ENCODE peak calls at places on chromosomes 2 and 18, in eight cellular contexts. O, L, Y, F, U, Q, Z and T are unnamed samples. For H3K4me1, the result is how much of the 10 kb centered on the place peaks cover.

GRCh38 chr2:19667085-19667484 is 234.7 kb downstream of the TTC32 start:
- DNase-seq in O (no peak), L (peak), Y (peak), F (no peak), U (no peak), Q (peak), Z (no peak), T (no peak)

GRCh38 chr2:11556101-11556806 is 22.4 kb downstream of the GREB1 start:
- DNase-seq in O (no peak), L (no peak), Y (no peak), F (peak), U (peak), Q (no peak), Z (no peak), T (no peak)

GRCh38 chr18:23826850-23827620 is 137.8 kb downstream of the LAMA3 start:
- DNase-seq in O (no peak), L (no peak), Y (peak), F (no peak), U (no peak), Q (no peak), Z (no peak), T (no peak)

GRCh38 chr2:236703906-236704305 is 134.3 kb downstream of the ACKR3 start:
- DNase-seq in O (no peak), L (no peak), Y (no peak), F (no peak), U (peak), Q (no peak), Z (no peak), T (no peak)

GRCh38 chr2:144466637-144467036 is 53.3 kb downstream of the ZEB2 start:
- DNase-seq in O (no peak), L (no peak), Y (no peak), F (no peak), U (no peak), Q (no peak), Z (no peak), T (no peak)

GRCh38 chr2:69577467-69578200 is 65.9 kb downstream of the AAK1 start:
- DNase-seq in O (no peak), L (no peak), Y (no peak), F (no peak), U (no peak), Q (peak), Z (no peak), T (no peak)

GRCh38 chr2:120541553-120541932 is 194.1 kb upstream of the GLI2 start:
- DNase-seq in O (no peak), L (peak), Y (no peak), F (no peak), U (no peak), Q (no peak), Z (no peak), T (no peak)

GRCh38 chr2:161120775-161121174 is 39.5 kb upstream of the TANK start:
- DNase-seq in O (no peak), L (no peak), Y (no peak), F (peak), U (no peak), Q (peak), Z (no peak), T (no peak)

GRCh38 chr2:161995553-161996016 is 78.4 kb downstream of the DPP4 start:
- DNase-seq in O (no peak), L (no peak), Y (no peak), F (no peak), U (no peak), Q (no peak), Z (no peak), T (no peak)

GRCh38 chr2:143300531-143300930 is 171.3 kb downstream of the ARHGAP15 start:
- DNase-seq in O (no peak), L (peak), Y (no peak), F (no peak), U (no peak), Q (no peak), Z (no peak), T (no peak)

GRCh38 chr2:130302164-130302886 is 40.4 kb upstream of the IMP4 start:
- DNase-seq in O (no peak), L (no peak), Y (no peak), F (peak), U (no peak), Q (no peak), Z (no peak), T (no peak)

GRCh38 chr2:151762694-151763093 is 28.4 kb upstream of the NEB start:
- DNase-seq in O (no peak), L (no peak), Y (no peak), F (no peak), U (no peak), Q (no peak), Z (no peak), T (no peak)

GRCh38 chr2:151758744-151759143 is 24.5 kb upstream of the NEB start:
- DNase-seq in O (no peak), L (no peak), Y (no peak), F (no peak), U (no peak), Q (no peak), Z (no peak), T (no peak)

GRCh38 chr2:151761193-151761592 is 26.9 kb upstream of the NEB start:
- DNase-seq in O (no peak), L (no peak), Y (no peak), F (no peak), U (no peak), Q (no peak), Z (no peak), T (no peak)

GRCh38 chr2:151760139-151760650 is 25.9 kb upstream of the NEB start:
- DNase-seq in O (no peak), L (no peak), Y (no peak), F (peak), U (no peak), Q (peak), Z (no peak), T (no peak)

DNA sequence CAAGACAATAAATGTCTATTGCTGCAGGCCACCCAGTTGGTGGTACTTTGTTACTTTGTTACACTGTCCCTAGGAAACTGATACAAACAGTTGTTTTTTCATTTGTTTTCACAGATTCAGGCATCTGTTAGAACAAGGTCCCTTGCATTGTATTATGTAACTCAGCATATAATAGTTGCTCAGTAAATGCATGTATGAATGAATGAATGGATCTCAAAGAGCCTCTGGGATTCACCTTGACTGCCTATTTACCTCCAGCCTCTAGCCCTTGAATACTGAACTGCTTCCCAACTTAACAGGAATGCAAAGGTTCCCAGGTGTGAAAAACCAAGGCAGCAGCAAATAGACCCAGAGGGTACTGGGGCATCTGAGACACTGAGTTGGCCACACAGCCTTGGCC is 27.4 kb upstream of the NEB start:
- DNase-seq in O (no peak), L (no peak), Y (no peak), F (no peak), U (no peak), Q (no peak), Z (no peak), T (no peak)
- H3K4me1 ChIP-seq in O (under half), L (under half), Y (under half), F (under half), U (under half), Q (under half), Z (under half), T (under half)

GRCh38 chr2:10454505-10454904 is 6.4 kb upstream of the ODC1 start:
- DNase-seq in O (peak), L (no peak), Y (no peak), F (no peak), U (peak), Q (no peak), Z (no peak), T (no peak)

GRCh38 chr2:10453899-10454298 is 5.8 kb upstream of the ODC1 start:
- DNase-seq in O (no peak), L (no peak), Y (no peak), F (no peak), U (no peak), Q (no peak), Z (no peak), T (no peak)

GRCh38 chr2:10451819-10452218 is 3.7 kb upstream of the ODC1 start:
- DNase-seq in O (no peak), L (no peak), Y (no peak), F (no peak), U (no peak), Q (no peak), Z (no peak), T (no peak)

GRCh38 chr2:10452956-10453885 is 5.1 kb upstream of the ODC1 start:
- DNase-seq in O (no peak), L (no peak), Y (no peak), F (no peak), U (no peak), Q (peak), Z (no peak), T (no peak)

DNA sequence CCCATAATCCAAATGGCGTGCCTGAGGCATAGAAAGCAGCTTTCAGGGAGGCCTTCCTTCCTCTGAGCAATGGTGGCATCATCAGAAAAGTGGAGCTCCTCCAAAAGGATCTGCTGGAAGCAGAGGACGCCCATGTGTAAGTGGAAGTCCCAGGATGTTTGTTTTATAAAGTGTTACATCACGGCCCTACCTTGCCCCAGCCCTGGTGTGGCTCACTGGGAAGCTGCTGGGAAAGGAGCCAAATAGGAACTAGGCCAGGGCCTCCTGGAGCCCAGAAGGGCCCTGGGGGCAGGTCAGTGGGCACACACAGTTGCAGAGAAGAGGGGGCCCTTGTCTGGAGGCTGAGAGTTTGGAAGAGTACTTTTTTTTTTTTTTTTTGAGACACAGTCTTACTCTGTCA is 4.2 kb upstream of the ODC1 start:
- DNase-seq in O (peak), L (peak), Y (peak), F (no peak), U (peak), Q (no peak), Z (no peak), T (peak)
- H3K27ac ChIP-seq in O (peak), L (no peak), Y (peak), F (no peak), U (no peak), Q (no peak), Z (peak), T (no peak)

GRCh38 chr2:38748857-38749804 is 2.0 kb downstream of the SRSF7 start:
- DNase-seq in O (no peak), L (no peak), Y (no peak), F (no peak), U (no peak), Q (no peak), Z (no peak), T (no peak)

GRCh38 chr2:38747007-38747424 is 4.1 kb downstream of the SRSF7 start:
- DNase-seq in O (no peak), L (no peak), Y (no peak), F (no peak), U (no peak), Q (no peak), Z (no peak), T (no peak)

GRCh38 chr2:38747819-38748218 is 3.3 kb downstream of the SRSF7 start:
- DNase-seq in O (no peak), L (no peak), Y (no peak), F (no peak), U (no peak), Q (no peak), Z (no peak), T (no peak)

GRCh38 chr2:38750011-38750792 is 959 bp downstream of the SRSF7 start:
- DNase-seq in O (peak), L (peak), Y (peak), F (no peak), U (peak), Q (no peak), Z (peak), T (peak)

GRCh38 chr2:38748391-38748790 is 2.8 kb downstream of the SRSF7 start:
- DNase-seq in O (no peak), L (no peak), Y (no peak), F (no peak), U (no peak), Q (no peak), Z (no peak), T (no peak)
- H3K4me1 ChIP-seq in O (under half), L (under half), Y (under half), F (under half), U (under half), Q (under half), Z (under half), T (under half)

DNA sequence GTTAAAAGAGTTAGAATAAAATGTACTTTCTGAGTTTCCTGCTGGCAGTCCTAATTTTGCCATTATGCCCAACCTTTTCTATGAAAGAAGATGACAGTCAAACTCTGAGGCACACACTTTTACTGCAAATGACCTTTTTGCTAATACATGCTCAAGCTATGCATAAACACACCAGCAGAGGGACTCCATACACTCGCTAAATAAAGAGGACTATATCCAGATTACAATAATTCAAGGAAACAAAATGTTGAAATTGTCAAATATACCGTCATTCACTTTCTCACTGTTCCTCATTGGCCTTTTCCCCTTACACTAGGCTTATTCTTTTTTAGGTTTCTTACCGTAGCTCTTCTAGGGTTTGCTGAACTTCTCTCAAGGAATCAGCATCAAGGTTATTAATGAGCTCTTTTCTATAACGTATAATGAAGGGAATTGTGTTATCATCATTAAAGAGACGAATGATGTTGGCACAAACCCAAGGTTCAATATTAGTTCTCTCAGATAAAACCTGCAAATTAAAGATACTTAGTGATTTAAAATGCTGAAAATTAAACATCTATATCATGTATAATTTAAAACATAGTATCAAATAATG is 25.7 kb downstream of the SRBD1 start:
- DNase-seq in O (no peak), L (peak), Y (peak), F (no peak), U (no peak), Q (peak), Z (no peak), T (no peak)
- H3K27ac ChIP-seq in O (no peak), L (no peak), Y (no peak), F (no peak), U (no peak), Q (no peak), Z (no peak), T (no peak)

DNA sequence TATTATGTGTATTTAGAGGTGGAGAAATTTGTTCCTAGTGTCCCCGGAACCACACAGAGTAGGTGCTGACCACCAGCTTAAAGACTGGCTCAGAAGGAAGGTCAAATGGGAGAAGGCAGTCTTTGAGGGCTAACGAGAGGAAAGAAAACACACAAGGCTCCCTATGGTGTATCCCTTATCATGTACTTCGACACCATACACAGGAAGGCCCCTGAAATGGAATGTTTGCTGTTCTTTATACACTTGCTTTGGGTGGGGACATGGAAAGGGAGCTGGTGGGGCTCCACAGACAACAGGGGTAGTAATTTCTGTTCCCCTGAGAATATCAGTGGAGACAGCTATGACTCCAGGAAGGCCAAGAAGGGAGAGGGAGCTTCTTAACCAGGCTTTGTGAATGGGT is 6.0 kb downstream of the EPAS1 start:
- DNase-seq in O (no peak), L (no peak), Y (no peak), F (peak), U (no peak), Q (no peak), Z (no peak), T (no peak)
- H3K4me1 ChIP-seq in O (under half), L (under half), Y (under half), F (under half), U (half or more), Q (under half), Z (under half), T (half or more)

DNA sequence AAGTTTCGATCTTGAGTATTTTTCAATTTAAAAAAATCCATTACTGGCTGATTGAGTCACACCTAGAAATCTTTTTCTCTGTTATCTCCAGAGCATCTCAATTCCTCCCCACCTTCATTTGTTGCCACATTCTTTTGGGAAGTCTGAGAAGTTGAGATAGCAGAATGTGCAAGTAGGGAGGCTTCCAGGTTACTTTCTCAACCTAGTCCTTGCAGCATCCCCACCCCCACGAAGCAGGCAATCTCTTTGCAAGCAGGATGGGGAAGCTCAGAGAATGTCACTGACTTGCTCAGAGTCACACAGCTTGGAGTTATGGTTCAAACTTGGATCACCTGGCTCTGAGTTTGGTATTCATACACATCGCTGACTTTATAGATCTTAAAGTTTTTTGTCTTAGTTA is 26.0 kb upstream of the LCLAT1 start:
- DNase-seq in O (no peak), L (no peak), Y (no peak), F (peak), U (no peak), Q (peak), Z (no peak), T (no peak)
- H3K27ac ChIP-seq in O (no peak), L (peak), Y (no peak), F (no peak), U (peak), Q (no peak), Z (no peak), T (peak)

GRCh38 chr18:3619222-3619621 is 169.2 kb downstream of the TGIF1 start:
- DNase-seq in O (no peak), L (no peak), Y (no peak), F (peak), U (no peak), Q (no peak), Z (no peak), T (no peak)
- H3K4me1 ChIP-seq in O (under half), L (under half), Y (under half), F (under half), U (under half), Q (under half), Z (under half), T (under half)